ENCODE peak calls at places on chromosomes 12 and 14, in nine cellular contexts. G, Q, E, T, K, I, R, C and J are unnamed samples.

GRCh38 chr14:104883681-104884361 is 18.8 kb downstream of the CEP170B start:
- DNase-seq in G (no peak), Q (no peak), E (no peak), T (no peak), K (no peak), I (peak), R (no peak), C (no peak), J (no peak)

GRCh38 chr14:61930101-61930857 is 168.1 kb downstream of the SNAPC1 start:
- DNase-seq in G (no peak), Q (no peak), E (no peak), T (no peak), K (no peak), I (no peak), R (no peak), C (no peak), J (no peak)

GRCh38 chr12:48973992-48974673 is 2.6 kb upstream of the WNT10B start:
- DNase-seq in G (peak), Q (no peak), E (no peak), T (no peak), K (peak), I (peak), R (peak), C (no peak), J (peak)

GRCh38 chr12:99810718-99811593 is 163.4 kb downstream of the GARIN6 start:
- DNase-seq in G (peak), Q (peak), E (no peak), T (peak), K (no peak), I (no peak), R (peak), C (peak), J (no peak)

GRCh38 chr12:32609966-32610365 is 69.1 kb upstream of the DNM1L start:
- DNase-seq in G (no peak), Q (no peak), E (no peak), T (no peak), K (no peak), I (no peak), R (no peak), C (no peak), J (no peak)

GRCh38 chr12:132858727-132859266 is 28.6 kb downstream of the CHFR start:
- DNase-seq in G (no peak), Q (no peak), E (no peak), T (no peak), K (no peak), I (no peak), R (no peak), C (no peak), J (no peak)

GRCh38 chr14:91115986-91116385 is 2.1 kb downstream of the DGLUCY start:
- DNase-seq in G (no peak), Q (peak), E (no peak), T (no peak), K (no peak), I (no peak), R (peak), C (no peak), J (no peak)

GRCh38 chr12:102681309-102681708 is 200.9 kb upstream of the IGF1 start:
- DNase-seq in G (no peak), Q (no peak), E (no peak), T (no peak), K (no peak), I (no peak), R (no peak), C (no peak), J (no peak)

GRCh38 chr14:72649603-72650227 is 244.2 kb downstream of the DPF3 start:
- DNase-seq in G (no peak), Q (no peak), E (no peak), T (no peak), K (no peak), I (no peak), R (no peak), C (no peak), J (no peak)

GRCh38 chr12:18863769-18864500 is 126.0 kb downstream of the CAPZA3 start:
- DNase-seq in G (no peak), Q (no peak), E (no peak), T (no peak), K (no peak), I (no peak), R (no peak), C (no peak), J (no peak)

GRCh38 chr12:57236224-57236924 is 6.9 kb downstream of the SHMT2 start:
- DNase-seq in G (peak), Q (no peak), E (no peak), T (no peak), K (no peak), I (no peak), R (no peak), C (no peak), J (no peak)

GRCh38 chr14:90495357-90496276 is 98.8 kb downstream of the CALM1 start:
- DNase-seq in G (peak), Q (no peak), E (peak), T (peak), K (peak), I (no peak), R (peak), C (no peak), J (no peak)

GRCh38 chr12:27982380-27982779 is 9.8 kb upstream of the PTHLH start:
- DNase-seq in G (no peak), Q (no peak), E (no peak), T (no peak), K (no peak), I (no peak), R (no peak), C (no peak), J (no peak)

GRCh38 chr12:25155031-25155576 is 39.9 kb downstream of the DNAI7 start:
- DNase-seq in G (peak), Q (peak), E (no peak), T (no peak), K (no peak), I (no peak), R (peak), C (no peak), J (no peak)

GRCh38 chr12:106205208-106206069 is 42.4 kb downstream of the CKAP4 start:
- DNase-seq in G (no peak), Q (peak), E (no peak), T (no peak), K (no peak), I (peak), R (no peak), C (peak), J (no peak)

GRCh38 chr12:6271281-6271680 is 39.2 kb upstream of the PLEKHG6 start:
- DNase-seq in G (no peak), Q (no peak), E (no peak), T (no peak), K (no peak), I (no peak), R (no peak), C (no peak), J (no peak)

GRCh38 chr12:48026081-48026827 is 22.0 kb upstream of the COL2A1 start:
- DNase-seq in G (no peak), Q (no peak), E (no peak), T (no peak), K (no peak), I (no peak), R (no peak), C (no peak), J (no peak)

GRCh38 chr14:91897121-91897701 is 29.9 kb upstream of the TC2N start:
- DNase-seq in G (no peak), Q (peak), E (no peak), T (peak), K (no peak), I (peak), R (peak), C (peak), J (peak)

GRCh38 chr14:31038521-31039166 is 12.5 kb upstream of the STRN3 start:
- DNase-seq in G (no peak), Q (no peak), E (no peak), T (no peak), K (no peak), I (no peak), R (no peak), C (no peak), J (no peak)

GRCh38 chr12:96434107-96434506 is 33.9 kb upstream of the CDK17 start:
- DNase-seq in G (no peak), Q (no peak), E (peak), T (no peak), K (no peak), I (no peak), R (peak), C (no peak), J (no peak)

GRCh38 chr12:118360785-118361404 is 11.8 kb downstream of the TAOK3 start:
- DNase-seq in G (no peak), Q (no peak), E (no peak), T (no peak), K (no peak), I (no peak), R (peak), C (no peak), J (no peak)

GRCh38 chr12:4486049-4486699 is 40.6 kb upstream of the FGF6 start:
- DNase-seq in G (peak), Q (no peak), E (no peak), T (no peak), K (no peak), I (no peak), R (no peak), C (no peak), J (no peak)

GRCh38 chr12:39919790-39920189 is 186.1 kb downstream of the SLC2A13 start:
- DNase-seq in G (no peak), Q (no peak), E (no peak), T (no peak), K (no peak), I (no peak), R (no peak), C (no peak), J (no peak)

GRCh38 chr14:94445003-94445402 is 7.6 kb downstream of the SERPINA11 start:
- DNase-seq in G (no peak), Q (no peak), E (no peak), T (no peak), K (no peak), I (no peak), R (no peak), C (no peak), J (no peak)

GRCh38 chr12:57455374-57456144 is 452 bp downstream of the INHBE start:
- DNase-seq in G (no peak), Q (no peak), E (no peak), T (no peak), K (no peak), I (no peak), R (no peak), C (no peak), J (no peak)

GRCh38 chr14:99774526-99775307 is 18.5 kb upstream of the EML1 start:
- DNase-seq in G (peak), Q (no peak), E (no peak), T (no peak), K (peak), I (peak), R (peak), C (peak), J (no peak)

GRCh38 chr14:106442857-106443256 is 916.5 kb downstream of the TMEM121 start:
- DNase-seq in G (no peak), Q (no peak), E (peak), T (no peak), K (no peak), I (no peak), R (no peak), C (no peak), J (no peak)

GRCh38 chr12:129190827-129191226 is 337.5 kb downstream of the GLT1D1 start:
- DNase-seq in G (no peak), Q (no peak), E (no peak), T (no peak), K (no peak), I (no peak), R (no peak), C (no peak), J (no peak)

GRCh38 chr12:66438601-66439000 is 136.3 kb downstream of the HELB start:
- DNase-seq in G (no peak), Q (no peak), E (no peak), T (no peak), K (no peak), I (no peak), R (peak), C (no peak), J (no peak)

GRCh38 chr12:53159195-53159834 is 21.2 kb upstream of the ZNF740 start:
- DNase-seq in G (peak), Q (peak), E (peak), T (peak), K (peak), I (peak), R (peak), C (peak), J (peak)

GRCh38 chr14:91364524-91365270 is 52.9 kb downstream of the CCDC88C start:
- DNase-seq in G (no peak), Q (no peak), E (no peak), T (no peak), K (no peak), I (no peak), R (no peak), C (no peak), J (no peak)

GRCh38 chr12:120866143-120866542 is 38.0 kb downstream of the SPPL3 start:
- DNase-seq in G (no peak), Q (no peak), E (no peak), T (no peak), K (no peak), I (no peak), R (peak), C (no peak), J (no peak)

GRCh38 chr12:66154776-66155175 is 15.0 kb downstream of the TMBIM4 start:
- DNase-seq in G (no peak), Q (no peak), E (no peak), T (no peak), K (no peak), I (no peak), R (peak), C (no peak), J (no peak)

GRCh38 chr12:26275313-26276257 is 80.2 kb downstream of the SSPN start:
- DNase-seq in G (no peak), Q (no peak), E (no peak), T (no peak), K (no peak), I (no peak), R (no peak), C (no peak), J (no peak)

GRCh38 chr12:12054993-12055392 is 15.7 kb upstream of the BCL2L14 start:
- DNase-seq in G (no peak), Q (no peak), E (no peak), T (no peak), K (no peak), I (no peak), R (no peak), C (no peak), J (no peak)

GRCh38 chr14:95533391-95533821 is 1.4 kb upstream of the GLRX5 start:
- DNase-seq in G (peak), Q (no peak), E (no peak), T (no peak), K (no peak), I (no peak), R (peak), C (no peak), J (no peak)

GRCh38 chr12:102513739-102514138 is 33.4 kb upstream of the IGF1 start:
- DNase-seq in G (no peak), Q (no peak), E (no peak), T (no peak), K (no peak), I (no peak), R (peak), C (no peak), J (no peak)

GRCh38 chr14:88421286-88421685 is 35.8 kb downstream of the SPATA7 start:
- DNase-seq in G (no peak), Q (no peak), E (no peak), T (peak), K (no peak), I (no peak), R (peak), C (no peak), J (no peak)